ENCODE peak calls at places on chromosomes 5 and 9, in nine cellular contexts. H is H7, Q is adipocyte, S is AG10803, Y is AG04450, G is HAP-1, E is endothelial cell, U is fibroblast of the aortic adventitia, X is EL. N is an unnamed sample.

GRCh38 chr5:179819296-179820126 is 1.2 kb upstream of the SQSTM1 start:
- DNase-seq in Q (peak), U (peak), H (peak), E (peak), X (peak), S (peak), Y (no peak), G (no peak), N (peak)

GRCh38 chr5:77855369-77855768 is 79.2 kb upstream of the TBCA start:
- DNase-seq in G (no peak), X (no peak), E (no peak), Q (no peak), S (no peak), Y (no peak), U (no peak), H (no peak), N (no peak)

GRCh38 chr5:95365302-95366095 is 25.7 kb upstream of the FAM81B start:
- DNase-seq in G (no peak), Q (no peak), H (no peak), X (no peak), S (no peak), U (no peak), Y (no peak), E (no peak), N (no peak)

GRCh38 chr9:135512241-135512603 is 9.0 kb upstream of the LCN1 start:
- DNase-seq in E (no peak), H (no peak), X (no peak), G (no peak), U (no peak), Y (no peak), S (no peak), Q (no peak), N (no peak)

GRCh38 chr9:7336356-7337075 is 463.1 kb downstream of the DMAC1 start:
- DNase-seq in Y (no peak), H (no peak), X (no peak), Q (no peak), E (no peak), G (no peak), S (no peak), U (no peak), N (no peak)

GRCh38 chr9:125789196-125789595 is 42.0 kb downstream of the PBX3 start:
- DNase-seq in Y (no peak), Q (no peak), S (no peak), G (no peak), U (no peak), E (no peak), H (no peak), X (no peak), N (no peak)

GRCh38 chr5:123186762-123187161 is 97.7 kb downstream of the PRDM6 start:
- DNase-seq in G (no peak), Y (no peak), U (no peak), S (no peak), Q (no peak), E (no peak), H (no peak), X (no peak), N (no peak)

GRCh38 chr5:169944922-169945675 is 35.2 kb downstream of the INSYN2B start:
- DNase-seq in E (no peak), Y (no peak), G (no peak), Q (peak), X (no peak), S (peak), H (no peak), U (no peak), N (peak)

GRCh38 chr5:82387041-82387818 is 109.1 kb upstream of the RPS23 start:
- DNase-seq in H (no peak), G (no peak), Y (no peak), X (peak), E (no peak), Q (no peak), U (peak), S (no peak), N (no peak)

GRCh38 chr5:169300468-169301385 is at the start of gene SLIT3:
- DNase-seq in Q (peak), Y (no peak), E (peak), H (peak), S (peak), G (peak), X (peak), U (peak), N (peak)

GRCh38 chr9:64061013-64061627 is 1223.9 kb downstream of the FOXD4L5 start:
- DNase-seq in X (no peak), G (no peak), E (no peak), U (no peak), Y (no peak), S (no peak), H (no peak), Q (no peak), N (no peak)

GRCh38 chr5:169607882-169608281 is 24.3 kb downstream of the SPDL1 start:
- DNase-seq in G (no peak), H (no peak), X (no peak), Y (no peak), Q (no peak), E (no peak), U (no peak), S (no peak), N (no peak)

GRCh38 chr5:149406203-149406978 is 27.3 kb upstream of the IL17B start:
- DNase-seq in Q (peak), G (no peak), X (peak), E (no peak), S (peak), U (peak), H (peak), Y (peak), N (peak)

GRCh38 chr5:96151891-96152290 is 190.2 kb upstream of the ELL2 start:
- DNase-seq in Y (no peak), E (no peak), H (no peak), U (no peak), S (no peak), Q (no peak), X (no peak), G (no peak), N (no peak)

GRCh38 chr5:76952795-76953536 is at the start of gene CRHBP:
- DNase-seq in Q (no peak), Y (no peak), H (peak), E (peak), X (peak), S (no peak), G (no peak), U (no peak), N (no peak)

GRCh38 chr5:96873469-96873868 is 2.8 kb upstream of the ERAP2 start:
- DNase-seq in G (no peak), H (no peak), U (no peak), S (no peak), X (no peak), Q (no peak), Y (no peak), E (no peak), N (no peak)

GRCh38 chr5:52989025-52989780 is at the start of gene ITGA2:
- DNase-seq in E (peak), H (peak), S (peak), X (peak), G (peak), U (peak), Q (peak), Y (no peak), N (peak)

GRCh38 chr5:95709967-95710650 is 21.0 kb upstream of the RHOBTB3 start:
- DNase-seq in Q (no peak), U (peak), G (no peak), Y (no peak), E (no peak), S (no peak), H (peak), X (no peak), N (no peak)

GRCh38 chr9:112355305-112355953 is 22.0 kb upstream of the PTBP3 start:
- DNase-seq in U (peak), X (no peak), Y (no peak), G (no peak), Q (no peak), E (no peak), H (no peak), S (no peak), N (no peak)